ENCODE peak calls at places on chromosomes 13 and 19, in seven cellular contexts. One of them, this sample, is unnamed.

GRCh38 chr13:101019126-101019525 is 344.5 kb upstream of the TMTC4 start:
- DNase-seq in CD4-positive, alpha-beta T cell: no peak
- DNase-seq in brain microvascular endothelial cell: no peak
- DNase-seq in thoracic aorta: no peak
- DNase-seq in cardiac fibroblast: peak; percentile 2
- DNase-seq in B cell: no peak
- DNase-seq in endothelial cell: no peak
- DNase-seq in this sample: no peak

GRCh38 chr13:71712988-71713653 is 153.9 kb downstream of the DACH1 start:
- DNase-seq in CD4-positive, alpha-beta T cell: no peak
- DNase-seq in brain microvascular endothelial cell: peak; percentile 58
- DNase-seq in thoracic aorta: no peak
- DNase-seq in cardiac fibroblast: peak; percentile 9
- DNase-seq in B cell: no peak
- DNase-seq in endothelial cell: peak; percentile 31
- DNase-seq in this sample: no peak

GRCh38 chr19:33700408-33700757 is 78.6 kb downstream of the CHST8 start:
- DNase-seq in CD4-positive, alpha-beta T cell: no peak
- DNase-seq in brain microvascular endothelial cell: no peak
- DNase-seq in thoracic aorta: no peak
- DNase-seq in cardiac fibroblast: no peak
- DNase-seq in B cell: no peak
- DNase-seq in endothelial cell: no peak
- DNase-seq in this sample: no peak

GRCh38 chr13:42495751-42496150 is 78.2 kb upstream of the TNFSF11 start:
- DNase-seq in CD4-positive, alpha-beta T cell: no peak
- DNase-seq in brain microvascular endothelial cell: no peak
- DNase-seq in thoracic aorta: no peak
- DNase-seq in cardiac fibroblast: no peak
- DNase-seq in B cell: no peak
- DNase-seq in endothelial cell: no peak
- DNase-seq in this sample: no peak

GRCh38 chr13:91136806-91137205 is 210.7 kb upstream of the MIR17HG start:
- DNase-seq in CD4-positive, alpha-beta T cell: no peak
- DNase-seq in brain microvascular endothelial cell: no peak
- DNase-seq in thoracic aorta: no peak
- DNase-seq in cardiac fibroblast: no peak
- DNase-seq in B cell: no peak
- DNase-seq in endothelial cell: no peak
- DNase-seq in this sample: no peak

GRCh38 chr19:35294328-35294727 is 2.4 kb downstream of the MAG start:
- DNase-seq in CD4-positive, alpha-beta T cell: no peak
- DNase-seq in brain microvascular endothelial cell: no peak
- DNase-seq in thoracic aorta: no peak
- DNase-seq in cardiac fibroblast: peak; percentile 9
- DNase-seq in B cell: no peak
- DNase-seq in endothelial cell: no peak
- DNase-seq in this sample: no peak

GRCh38 chr19:18274776-18275356 is 614 bp upstream of the IQCN start:
- DNase-seq in CD4-positive, alpha-beta T cell: no peak
- DNase-seq in brain microvascular endothelial cell: peak; percentile 76
- DNase-seq in thoracic aorta: peak; percentile 41
- DNase-seq in cardiac fibroblast: peak; percentile 90
- DNase-seq in B cell: no peak
- DNase-seq in endothelial cell: no peak
- DNase-seq in this sample: peak; percentile 39

GRCh38 chr19:5696196-5697021 is 6.3 kb downstream of the RPL36 start:
- DNase-seq in CD4-positive, alpha-beta T cell: no peak
- DNase-seq in brain microvascular endothelial cell: no peak
- DNase-seq in thoracic aorta: no peak
- DNase-seq in cardiac fibroblast: no peak
- DNase-seq in B cell: no peak
- DNase-seq in endothelial cell: no peak
- DNase-seq in this sample: no peak

GRCh38 chr19:49492573-49493411 is 3.4 kb upstream of the RPS11 start:
- DNase-seq in CD4-positive, alpha-beta T cell: no peak
- DNase-seq in brain microvascular endothelial cell: no peak
- DNase-seq in thoracic aorta: no peak
- DNase-seq in cardiac fibroblast: peak; percentile 47
- DNase-seq in B cell: no peak
- DNase-seq in endothelial cell: no peak
- DNase-seq in this sample: no peak

GRCh38 chr13:99555149-99555548 is 53.9 kb downstream of the TM9SF2 start:
- DNase-seq in CD4-positive, alpha-beta T cell: no peak
- DNase-seq in brain microvascular endothelial cell: no peak
- DNase-seq in thoracic aorta: no peak
- DNase-seq in cardiac fibroblast: no peak
- DNase-seq in B cell: no peak
- DNase-seq in endothelial cell: no peak
- DNase-seq in this sample: no peak

GRCh38 chr19:35856546-35857149 is at the start of gene KIRREL2:
- DNase-seq in CD4-positive, alpha-beta T cell: no peak
- DNase-seq in brain microvascular endothelial cell: no peak
- DNase-seq in thoracic aorta: no peak
- DNase-seq in cardiac fibroblast: no peak
- DNase-seq in B cell: no peak
- DNase-seq in endothelial cell: peak; percentile 52
- DNase-seq in this sample: no peak

GRCh38 chr19:44512326-44513298 is 12.3 kb upstream of the ZNF180 start:
- DNase-seq in CD4-positive, alpha-beta T cell: no peak
- DNase-seq in brain microvascular endothelial cell: peak; percentile 36
- DNase-seq in thoracic aorta: no peak
- DNase-seq in cardiac fibroblast: peak; percentile 81
- DNase-seq in B cell: no peak
- DNase-seq in endothelial cell: peak; percentile 26
- DNase-seq in this sample: no peak
- TF ChIP-seq CTCF in CD4-positive, alpha-beta T cell: no peak
- TF ChIP-seq CTCF in brain microvascular endothelial cell: peak; percentile 76
- TF ChIP-seq CTCF in thoracic aorta: no peak
- TF ChIP-seq CTCF in cardiac fibroblast: peak; percentile 76
- TF ChIP-seq CTCF in B cell: no peak
- TF ChIP-seq CTCF in endothelial cell: peak; percentile 28
- TF ChIP-seq CTCF in this sample: no peak

GRCh38 chr19:7197760-7198696 is 96.2 kb downstream of the INSR start:
- DNase-seq in CD4-positive, alpha-beta T cell: peak; percentile 74
- DNase-seq in brain microvascular endothelial cell: peak; percentile 83
- DNase-seq in thoracic aorta: peak; percentile 59
- DNase-seq in cardiac fibroblast: peak; percentile 93
- DNase-seq in B cell: peak; percentile 89
- DNase-seq in endothelial cell: peak; percentile 94
- DNase-seq in this sample: peak; percentile 55
- TF ChIP-seq CTCF in CD4-positive, alpha-beta T cell: no peak
- TF ChIP-seq CTCF in brain microvascular endothelial cell: peak; percentile 5
- TF ChIP-seq CTCF in thoracic aorta: peak; percentile 69
- TF ChIP-seq CTCF in cardiac fibroblast: no peak
- TF ChIP-seq CTCF in B cell: no peak
- TF ChIP-seq CTCF in endothelial cell: peak; percentile 12
- TF ChIP-seq CTCF in this sample: no peak

GRCh38 chr13:52851153-52851962 is 2.9 kb upstream of the PCDH8 start:
- DNase-seq in CD4-positive, alpha-beta T cell: no peak
- DNase-seq in brain microvascular endothelial cell: no peak
- DNase-seq in thoracic aorta: no peak
- DNase-seq in cardiac fibroblast: peak; percentile 11
- DNase-seq in B cell: no peak
- DNase-seq in endothelial cell: peak; percentile 46
- DNase-seq in this sample: no peak
- TF ChIP-seq CTCF in CD4-positive, alpha-beta T cell: no peak
- TF ChIP-seq CTCF in brain microvascular endothelial cell: peak; percentile 8
- TF ChIP-seq CTCF in thoracic aorta: no peak
- TF ChIP-seq CTCF in cardiac fibroblast: no peak
- TF ChIP-seq CTCF in B cell: no peak
- TF ChIP-seq CTCF in endothelial cell: no peak
- TF ChIP-seq CTCF in this sample: no peak

DNA sequence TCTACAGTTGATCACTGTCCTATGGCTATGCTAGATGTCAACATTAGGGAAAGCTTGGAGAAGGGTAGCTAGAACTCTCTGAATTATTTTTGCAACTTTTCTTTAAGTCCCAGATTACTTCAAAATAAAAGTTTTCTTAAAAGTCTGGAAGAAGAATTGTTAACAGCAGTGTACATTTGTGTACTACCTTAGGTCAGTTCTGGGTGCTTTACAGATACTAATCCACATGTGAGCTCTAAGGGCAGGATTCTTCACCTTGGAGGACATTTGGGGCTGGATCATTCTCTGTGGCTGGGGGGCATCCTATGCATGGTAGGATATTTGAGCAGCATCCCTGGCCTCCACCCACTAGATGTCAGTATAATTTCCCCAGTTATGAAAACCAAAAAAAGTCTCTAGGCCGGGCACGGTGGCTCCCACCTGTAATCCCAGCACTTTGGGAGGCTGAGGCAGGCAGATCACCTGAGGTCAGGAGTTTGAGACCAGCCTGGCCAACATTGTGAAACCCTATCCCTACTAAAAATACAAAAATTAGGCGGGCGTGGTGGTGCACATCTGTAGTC is 2.8 kb downstream of the BRME1 start:
- DNase-seq in CD4-positive, alpha-beta T cell: peak; percentile 20
- DNase-seq in brain microvascular endothelial cell: no peak
- DNase-seq in thoracic aorta: no peak
- DNase-seq in cardiac fibroblast: peak; percentile 30
- DNase-seq in B cell: no peak
- DNase-seq in endothelial cell: no peak
- DNase-seq in this sample: no peak
- TF ChIP-seq CTCF in CD4-positive, alpha-beta T cell: no peak
- TF ChIP-seq CTCF in brain microvascular endothelial cell: peak; percentile 59
- TF ChIP-seq CTCF in thoracic aorta: no peak
- TF ChIP-seq CTCF in cardiac fibroblast: peak; percentile 33
- TF ChIP-seq CTCF in B cell: peak; percentile 52
- TF ChIP-seq CTCF in endothelial cell: no peak
- TF ChIP-seq CTCF in this sample: no peak

GRCh38 chr19:3238066-3238561 is 13.7 kb downstream of the CELF5 start:
- DNase-seq in CD4-positive, alpha-beta T cell: no peak
- DNase-seq in brain microvascular endothelial cell: no peak
- DNase-seq in thoracic aorta: no peak
- DNase-seq in cardiac fibroblast: no peak
- DNase-seq in B cell: no peak
- DNase-seq in endothelial cell: no peak
- DNase-seq in this sample: no peak

GRCh38 chr19:3236272-3236671 is 11.8 kb downstream of the CELF5 start:
- DNase-seq in CD4-positive, alpha-beta T cell: no peak
- DNase-seq in brain microvascular endothelial cell: no peak
- DNase-seq in thoracic aorta: no peak
- DNase-seq in cardiac fibroblast: no peak
- DNase-seq in B cell: no peak
- DNase-seq in endothelial cell: no peak
- DNase-seq in this sample: no peak

GRCh38 chr19:3233116-3233515 is 8.7 kb downstream of the CELF5 start:
- DNase-seq in CD4-positive, alpha-beta T cell: no peak
- DNase-seq in brain microvascular endothelial cell: no peak
- DNase-seq in thoracic aorta: no peak
- DNase-seq in cardiac fibroblast: no peak
- DNase-seq in B cell: no peak
- DNase-seq in endothelial cell: no peak
- DNase-seq in this sample: no peak

GRCh38 chr19:3233831-3234230 is 9.4 kb downstream of the CELF5 start:
- DNase-seq in CD4-positive, alpha-beta T cell: no peak
- DNase-seq in brain microvascular endothelial cell: no peak
- DNase-seq in thoracic aorta: no peak
- DNase-seq in cardiac fibroblast: no peak
- DNase-seq in B cell: no peak
- DNase-seq in endothelial cell: no peak
- DNase-seq in this sample: no peak

DNA sequence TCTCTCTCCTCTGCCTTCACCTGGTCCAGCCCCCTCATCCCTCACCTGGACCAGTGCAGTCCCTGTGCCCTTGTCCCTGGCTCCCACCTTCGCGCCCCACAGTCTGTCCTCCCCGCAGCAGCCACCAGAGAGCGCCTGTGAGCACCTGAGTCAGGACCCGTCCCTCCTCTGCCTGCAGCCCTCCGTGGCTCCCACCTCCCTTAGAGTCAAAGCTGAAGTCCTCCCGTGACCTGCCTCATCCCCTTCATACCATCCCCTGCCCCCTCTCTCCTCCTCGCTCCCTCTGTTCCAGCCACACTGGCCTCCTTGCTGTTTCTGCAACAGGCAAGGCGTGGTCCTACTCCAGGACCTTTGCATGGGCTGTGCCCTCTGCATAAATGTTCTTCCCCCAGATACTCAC is 10.3 kb downstream of the CELF5 start:
- DNase-seq in CD4-positive, alpha-beta T cell: no peak
- DNase-seq in brain microvascular endothelial cell: no peak
- DNase-seq in thoracic aorta: no peak
- DNase-seq in cardiac fibroblast: no peak
- DNase-seq in B cell: no peak
- DNase-seq in endothelial cell: peak; percentile 36
- DNase-seq in this sample: no peak
- TF ChIP-seq CTCF in CD4-positive, alpha-beta T cell: no peak
- TF ChIP-seq CTCF in brain microvascular endothelial cell: peak; percentile 46
- TF ChIP-seq CTCF in thoracic aorta: no peak
- TF ChIP-seq CTCF in cardiac fibroblast: peak; percentile 38
- TF ChIP-seq CTCF in B cell: no peak
- TF ChIP-seq CTCF in endothelial cell: no peak
- TF ChIP-seq CTCF in this sample: no peak

DNA sequence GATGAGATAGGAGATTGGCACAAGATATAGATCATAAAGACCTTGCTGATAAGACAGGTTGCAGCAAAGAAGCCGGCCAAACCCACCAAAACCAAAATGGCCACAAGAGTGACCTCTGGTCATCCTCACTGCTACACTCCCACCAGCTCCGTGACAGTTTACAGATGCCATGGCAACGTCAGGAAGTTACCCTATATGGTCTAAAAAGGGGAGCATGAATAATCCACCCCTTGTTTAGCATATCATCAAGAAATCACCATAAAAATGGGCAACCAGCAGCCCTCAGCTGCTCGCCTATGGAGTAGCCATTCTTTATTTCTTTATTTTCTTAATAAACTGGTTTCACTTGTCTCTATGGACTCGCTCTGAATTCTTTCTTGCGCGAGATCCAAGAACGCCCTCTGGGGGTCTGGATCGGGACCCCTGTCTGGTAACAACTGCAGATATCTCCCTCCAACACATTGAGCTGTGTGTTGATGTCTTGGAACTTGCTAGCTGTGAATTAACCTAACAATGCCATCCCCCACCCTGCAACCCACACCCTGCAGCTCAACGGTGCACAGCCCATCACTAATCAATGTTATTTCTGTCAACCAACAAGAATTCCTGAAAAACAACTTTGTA is 27.1 kb upstream of the GRTP1 start:
- DNase-seq in CD4-positive, alpha-beta T cell: no peak
- DNase-seq in brain microvascular endothelial cell: no peak
- DNase-seq in thoracic aorta: no peak
- DNase-seq in cardiac fibroblast: no peak
- DNase-seq in B cell: no peak
- DNase-seq in endothelial cell: no peak
- DNase-seq in this sample: no peak
- TF ChIP-seq CTCF in CD4-positive, alpha-beta T cell: no peak
- TF ChIP-seq CTCF in brain microvascular endothelial cell: no peak
- TF ChIP-seq CTCF in thoracic aorta: no peak
- TF ChIP-seq CTCF in cardiac fibroblast: no peak
- TF ChIP-seq CTCF in B cell: no peak
- TF ChIP-seq CTCF in endothelial cell: no peak
- TF ChIP-seq CTCF in this sample: no peak

GRCh38 chr13:27821566-27821965 is 29.3 kb downstream of the GSX1 start:
- DNase-seq in CD4-positive, alpha-beta T cell: no peak
- DNase-seq in brain microvascular endothelial cell: no peak
- DNase-seq in thoracic aorta: no peak
- DNase-seq in cardiac fibroblast: no peak
- DNase-seq in B cell: no peak
- DNase-seq in endothelial cell: no peak
- DNase-seq in this sample: no peak
- TF ChIP-seq CTCF in CD4-positive, alpha-beta T cell: no peak
- TF ChIP-seq CTCF in brain microvascular endothelial cell: no peak
- TF ChIP-seq CTCF in thoracic aorta: no peak
- TF ChIP-seq CTCF in cardiac fibroblast: no peak
- TF ChIP-seq CTCF in B cell: no peak
- TF ChIP-seq CTCF in endothelial cell: no peak
- TF ChIP-seq CTCF in this sample: no peak

This sample was measured in omental fat pad.